ENCODE peak calls at places on chromosome 21, in five cellular contexts. One of them, this sample, is unnamed.

GRCh38 chr21:36890086-36890485 is 76.4 kb downstream of the HLCS start:
- DNase-seq in HepG2: no peak
- DNase-seq in GM12878: no peak
- DNase-seq in K562: no peak
- DNase-seq in SK-N-SH: no peak
- DNase-seq in this sample: no peak

GRCh38 chr21:25039461-25040380 is 567.6 kb downstream of the MRPL39 start:
- DNase-seq in SK-N-SH: no peak
- DNase-seq in HepG2: no peak
- DNase-seq in GM12878: peak
- DNase-seq in K562: peak
- DNase-seq in this sample: no peak

GRCh38 chr21:46057111-46057709 is 40.7 kb upstream of the COL6A2 start:
- DNase-seq in HepG2: no peak
- DNase-seq in K562: no peak
- DNase-seq in GM12878: no peak
- DNase-seq in SK-N-SH: no peak
- DNase-seq in this sample: no peak

GRCh38 chr21:46295996-46296752 is 10.0 kb downstream of the YBEY start:
- DNase-seq in K562: peak
- DNase-seq in SK-N-SH: no peak
- DNase-seq in HepG2: peak
- DNase-seq in GM12878: no peak
- DNase-seq in this sample: no peak

GRCh38 chr21:46189213-46189958 is 5.1 kb upstream of the SPATC1L start:
- DNase-seq in K562: peak
- DNase-seq in HepG2: no peak
- DNase-seq in GM12878: no peak
- DNase-seq in SK-N-SH: peak
- DNase-seq in this sample: no peak

GRCh38 chr21:16587671-16588379 is 858.0 kb downstream of the USP25 start:
- DNase-seq in SK-N-SH: peak
- DNase-seq in GM12878: no peak
- DNase-seq in K562: no peak
- DNase-seq in HepG2: no peak
- DNase-seq in this sample: no peak

GRCh38 chr21:15293251-15293650 is 228.5 kb upstream of the NRIP1 start:
- DNase-seq in HepG2: peak
- DNase-seq in K562: peak
- DNase-seq in GM12878: no peak
- DNase-seq in SK-N-SH: no peak
- DNase-seq in this sample: peak

GRCh38 chr21:21200103-21200938 is 202.1 kb downstream of the NCAM2 start:
- DNase-seq in SK-N-SH: no peak
- DNase-seq in K562: peak
- DNase-seq in HepG2: no peak
- DNase-seq in GM12878: no peak
- DNase-seq in this sample: no peak

GRCh38 chr21:38413958-38414506 is 84.2 kb downstream of the ERG start:
- DNase-seq in SK-N-SH: no peak
- DNase-seq in HepG2: no peak
- DNase-seq in K562: peak
- DNase-seq in GM12878: no peak
- DNase-seq in this sample: no peak

GRCh38 chr21:16842716-16843115 is 670.1 kb upstream of the CXADR start:
- DNase-seq in K562: no peak
- DNase-seq in GM12878: no peak
- DNase-seq in SK-N-SH: no peak
- DNase-seq in HepG2: no peak
- DNase-seq in this sample: no peak

GRCh38 chr21:16775056-16775455 is 737.8 kb upstream of the CXADR start:
- DNase-seq in K562: no peak
- DNase-seq in HepG2: no peak
- DNase-seq in SK-N-SH: no peak
- DNase-seq in GM12878: no peak
- DNase-seq in this sample: no peak

GRCh38 chr21:17780539-17780938 is 38.6 kb downstream of the C21orf91 start:
- DNase-seq in HepG2: no peak
- DNase-seq in K562: no peak
- DNase-seq in GM12878: peak
- DNase-seq in SK-N-SH: no peak
- DNase-seq in this sample: no peak

GRCh38 chr21:37429356-37429755 is 62.8 kb downstream of the DYRK1A start:
- DNase-seq in GM12878: no peak
- DNase-seq in HepG2: no peak
- DNase-seq in SK-N-SH: no peak
- DNase-seq in K562: no peak
- DNase-seq in this sample: no peak

GRCh38 chr21:14734191-14734590 is 188.1 kb upstream of the SAMSN1 start:
- DNase-seq in K562: no peak
- DNase-seq in GM12878: no peak
- DNase-seq in SK-N-SH: no peak
- DNase-seq in HepG2: no peak
- DNase-seq in this sample: no peak

GRCh38 chr21:41953831-41954653 is at the start of gene C2CD2:
- DNase-seq in SK-N-SH: peak
- DNase-seq in HepG2: peak
- DNase-seq in K562: peak
- DNase-seq in GM12878: no peak
- DNase-seq in this sample: no peak

GRCh38 chr21:37041706-37042271 is 31.1 kb downstream of the PIGP start:
- DNase-seq in GM12878: no peak
- DNase-seq in HepG2: no peak
- DNase-seq in SK-N-SH: no peak
- DNase-seq in K562: no peak
- DNase-seq in this sample: no peak

GRCh38 chr21:21715286-21715969 is 717.2 kb downstream of the NCAM2 start:
- DNase-seq in SK-N-SH: no peak
- DNase-seq in HepG2: no peak
- DNase-seq in K562: no peak
- DNase-seq in GM12878: no peak
- DNase-seq in this sample: no peak

GRCh38 chr21:28771790-28772501 is 220.7 kb downstream of the LTN1 start:
- DNase-seq in SK-N-SH: no peak
- DNase-seq in HepG2: no peak
- DNase-seq in K562: no peak
- DNase-seq in GM12878: no peak
- DNase-seq in this sample: no peak

GRCh38 chr21:19286901-19287300 is 883.3 kb upstream of the TMPRSS15 start:
- DNase-seq in GM12878: no peak
- DNase-seq in K562: no peak
- DNase-seq in HepG2: no peak
- DNase-seq in SK-N-SH: no peak
- DNase-seq in this sample: no peak

GRCh38 chr21:33954395-33954794 is 38.8 kb upstream of the ATP5PO start:
- DNase-seq in K562: no peak
- DNase-seq in HepG2: no peak
- DNase-seq in SK-N-SH: no peak
- DNase-seq in GM12878: no peak
- DNase-seq in this sample: no peak
- H2AFZ ChIP-seq in K562: no peak
- H2AFZ ChIP-seq in HepG2: no peak
- H2AFZ ChIP-seq in SK-N-SH: no peak
- H2AFZ ChIP-seq in GM12878: no peak
- H2AFZ ChIP-seq in this sample: no peak

GRCh38 chr21:35179990-35180557 is 131.0 kb upstream of the RUNX1 start:
- DNase-seq in K562: no peak
- DNase-seq in SK-N-SH: no peak
- DNase-seq in GM12878: no peak
- DNase-seq in HepG2: no peak
- DNase-seq in this sample: no peak
- TF ChIP-seq YY1 in K562: no peak
- TF ChIP-seq YY1 in SK-N-SH: no peak
- TF ChIP-seq YY1 in GM12878: no peak
- TF ChIP-seq YY1 in HepG2: no peak
- TF ChIP-seq YY1 in this sample: no peak

DNA sequence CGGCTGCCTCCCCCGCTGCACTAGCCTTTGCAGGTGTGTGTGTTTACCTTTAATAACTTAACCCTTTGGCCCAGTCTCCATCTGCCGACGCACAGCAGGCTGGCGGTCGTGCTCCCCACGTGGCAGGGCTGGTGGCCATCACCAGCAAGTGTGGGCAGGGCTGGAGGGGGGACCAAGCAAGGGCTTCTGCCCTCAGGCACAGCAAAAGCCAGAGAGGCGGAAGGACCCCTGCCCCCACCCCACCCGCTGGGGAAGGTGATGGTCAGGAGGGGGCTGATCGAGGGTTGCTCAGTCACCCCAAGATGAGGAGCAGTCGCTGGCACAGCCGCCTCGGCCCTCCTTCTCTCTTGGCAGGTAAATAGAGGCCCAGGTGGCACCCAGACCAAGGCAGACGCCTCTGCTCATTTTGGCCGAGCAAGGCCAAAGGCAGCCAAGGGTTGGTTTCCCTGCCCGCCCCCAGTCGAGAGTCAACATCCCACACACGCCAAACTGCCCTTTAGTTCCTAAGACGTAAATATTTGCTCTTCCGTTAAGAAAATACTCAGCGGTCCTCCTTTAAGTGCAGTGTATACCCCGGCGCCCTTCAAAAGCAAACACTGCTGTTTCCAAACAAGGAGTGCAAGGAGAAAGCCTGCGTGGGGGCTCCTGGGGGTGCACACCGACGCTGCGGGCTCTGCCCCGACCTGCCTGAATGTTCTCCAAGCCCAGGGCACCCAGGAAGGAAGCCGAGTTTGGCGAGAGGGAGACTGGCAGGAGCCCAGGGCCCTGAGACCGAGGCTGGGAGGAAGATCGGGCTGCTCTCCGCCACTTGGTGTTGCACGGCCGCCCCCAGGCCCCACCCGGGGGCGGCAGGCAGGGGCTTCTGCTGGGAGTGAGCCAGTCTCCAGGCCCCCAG is 82.7 kb downstream of the SIK1 start:
- DNase-seq in SK-N-SH: no peak
- DNase-seq in HepG2: no peak
- DNase-seq in K562: no peak
- DNase-seq in GM12878: no peak
- DNase-seq in this sample: no peak
- H2AFZ ChIP-seq in SK-N-SH: no peak
- H2AFZ ChIP-seq in HepG2: no peak
- H2AFZ ChIP-seq in K562: no peak
- H2AFZ ChIP-seq in GM12878: no peak
- H2AFZ ChIP-seq in this sample: no peak

GRCh38 chr21:30166705-30167104 is at the start of gene CLDN17:
- DNase-seq in K562: no peak
- DNase-seq in SK-N-SH: no peak
- DNase-seq in HepG2: no peak
- DNase-seq in GM12878: no peak
- DNase-seq in this sample: no peak

GRCh38 chr21:30168086-30168485 is 1.5 kb upstream of the CLDN17 start:
- DNase-seq in K562: no peak
- DNase-seq in GM12878: no peak
- DNase-seq in SK-N-SH: no peak
- DNase-seq in HepG2: no peak
- DNase-seq in this sample: no peak

GRCh38 chr21:30164796-30165195 is 1.8 kb downstream of the CLDN17 start:
- DNase-seq in GM12878: no peak
- DNase-seq in K562: no peak
- DNase-seq in HepG2: no peak
- DNase-seq in SK-N-SH: no peak
- DNase-seq in this sample: no peak

DNA sequence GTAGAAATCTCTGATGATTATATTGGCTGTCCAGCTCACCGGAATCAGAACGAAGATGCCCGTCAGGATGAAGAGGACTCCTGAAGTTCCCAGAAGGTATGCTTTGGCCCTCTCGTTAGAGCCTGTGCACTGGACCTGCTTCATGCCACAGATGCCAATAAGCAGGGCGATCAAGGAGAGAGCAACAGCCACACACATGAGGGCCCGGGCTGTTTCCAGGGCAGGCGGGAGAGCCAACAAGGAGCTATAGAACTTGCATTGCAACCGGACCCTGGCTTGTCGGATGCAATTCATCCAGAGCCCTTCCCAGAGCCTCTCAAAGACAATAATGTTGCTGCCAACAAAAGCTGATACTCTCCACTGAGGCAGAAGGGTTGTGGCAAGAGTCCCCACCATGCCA is 434 bp downstream of the CLDN17 start:
- DNase-seq in GM12878: no peak
- DNase-seq in HepG2: no peak
- DNase-seq in SK-N-SH: no peak
- DNase-seq in K562: no peak
- DNase-seq in this sample: no peak
- TF ChIP-seq YY1 in GM12878: no peak
- TF ChIP-seq YY1 in HepG2: no peak
- TF ChIP-seq YY1 in SK-N-SH: no peak
- TF ChIP-seq YY1 in K562: no peak
- TF ChIP-seq YY1 in this sample: no peak

GRCh38 chr21:43676391-43676790 is 17.0 kb downstream of the RRP1B start:
- DNase-seq in SK-N-SH: no peak
- DNase-seq in K562: no peak
- DNase-seq in HepG2: no peak
- DNase-seq in GM12878: no peak
- DNase-seq in this sample: no peak
- H2AFZ ChIP-seq in SK-N-SH: no peak
- H2AFZ ChIP-seq in K562: no peak
- H2AFZ ChIP-seq in HepG2: no peak
- H2AFZ ChIP-seq in GM12878: no peak
- H2AFZ ChIP-seq in this sample: no peak

DNA sequence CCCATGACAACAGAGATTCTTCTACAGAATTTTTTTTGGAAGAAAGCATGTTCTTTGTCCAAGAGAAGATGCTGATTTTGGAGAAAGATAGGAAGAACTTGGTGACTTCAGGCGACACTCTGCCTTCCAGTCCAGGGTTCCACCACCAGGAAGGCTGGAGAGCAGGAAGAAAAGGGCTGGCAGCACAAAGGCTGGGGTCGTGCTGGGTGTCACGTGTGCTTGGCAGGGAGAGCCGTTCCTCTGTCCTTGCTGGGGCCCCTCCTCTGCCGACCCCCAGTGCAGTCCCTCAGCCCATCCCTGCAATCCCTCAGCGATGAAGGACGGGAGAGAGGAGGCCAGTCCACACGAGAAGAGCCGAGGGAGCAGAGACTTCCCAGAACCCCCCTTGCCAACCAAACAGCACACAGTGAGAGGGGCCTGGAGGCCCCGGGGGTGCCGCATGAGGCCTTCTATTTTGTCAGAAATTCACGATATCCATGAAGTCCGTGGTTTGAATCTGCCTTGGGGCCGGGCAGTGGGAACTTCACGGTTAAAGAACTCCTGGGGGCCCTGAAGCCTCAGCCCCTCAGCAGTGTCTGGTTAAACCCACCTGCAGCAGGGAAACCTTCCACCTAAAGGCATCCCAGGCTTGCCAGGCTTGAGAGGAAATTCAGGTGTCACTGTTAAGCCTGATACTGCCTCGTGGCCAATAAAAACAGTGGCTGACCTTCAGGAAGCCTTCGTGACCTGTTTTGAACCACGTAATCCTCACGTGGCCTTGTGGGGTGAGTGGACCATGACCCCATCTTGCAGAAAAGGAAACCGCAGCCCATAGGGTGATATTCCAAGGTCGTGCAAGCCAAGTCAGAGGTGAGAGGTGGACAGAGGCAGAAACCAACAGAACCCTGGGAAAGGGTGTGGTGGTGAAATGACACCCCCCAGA is 3.4 kb downstream of the KRTAP10-12 start:
- DNase-seq in GM12878: no peak
- DNase-seq in K562: no peak
- DNase-seq in HepG2: peak
- DNase-seq in SK-N-SH: peak
- DNase-seq in this sample: no peak
- TF ChIP-seq YY1 in GM12878: no peak
- TF ChIP-seq YY1 in K562: no peak
- TF ChIP-seq YY1 in HepG2: no peak
- TF ChIP-seq YY1 in SK-N-SH: no peak
- TF ChIP-seq YY1 in this sample: no peak

This sample was measured in HCT116.